ENCODE peak calls at places on chromosomes 13 and 19, in four cellular contexts. F is GM06990, C is mammary epithelial cell, T is heart right ventricle. N is an unnamed sample.

GRCh38 chr13:85080726-85081125 is 718.5 kb downstream of the SLITRK6 start:
- DNase-seq in C (no peak), F (no peak), T (no peak), N (no peak)

GRCh38 chr19:33673996-33674395 is 52.2 kb downstream of the CHST8 start:
- DNase-seq in T (no peak), C (no peak), F (no peak), N (no peak)

GRCh38 chr19:47438793-47439220 is 19.5 kb upstream of the MEIS3 start:
- DNase-seq in F (no peak), T (no peak), C (no peak), N (no peak)

GRCh38 chr19:45918721-45919120 is 4.1 kb upstream of the NANOS2 start:
- DNase-seq in T (no peak), F (no peak), C (no peak), N (no peak)

GRCh38 chr19:57566396-57567256 is 7.0 kb upstream of the ZNF550 start:
- DNase-seq in F (no peak), T (no peak), C (peak), N (no peak)

GRCh38 chr19:30069535-30070197 is 127.6 kb downstream of the URI1 start:
- DNase-seq in C (no peak), T (no peak), F (no peak), N (no peak)

GRCh38 chr13:43489168-43489730 is 297.5 kb downstream of the ENOX1 start:
- DNase-seq in C (no peak), T (peak), F (no peak), N (no peak)

GRCh38 chr19:13717194-13717643 is 47.1 kb upstream of the MRI1 start:
- DNase-seq in C (no peak), T (no peak), F (no peak), N (no peak)

GRCh38 chr13:52165410-52165809 is 6.0 kb upstream of the NEK3 start:
- DNase-seq in F (no peak), T (no peak), C (no peak), N (no peak)

GRCh38 chr13:20230913-20231838 is 943 bp downstream of the GJB6 start:
- DNase-seq in C (no peak), F (no peak), T (no peak), N (no peak)

GRCh38 chr13:106568225-106569003 is 477 bp upstream of the ARGLU1 start:
- DNase-seq in T (no peak), F (no peak), C (no peak), N (peak)

GRCh38 chr13:73411067-73411809 is 352.4 kb downstream of the KLF5 start:
- DNase-seq in C (peak), T (no peak), F (no peak), N (no peak)

GRCh38 chr19:2043269-2043641 is 7.8 kb downstream of the MKNK2 start:
- DNase-seq in F (peak), T (no peak), C (no peak), N (no peak)

GRCh38 chr13:35690546-35690945 is 214.1 kb upstream of the MAB21L1 start:
- DNase-seq in F (no peak), C (peak), T (no peak), N (no peak)

GRCh38 chr13:30998548-30999140 is 66.2 kb downstream of the TEX26 start:
- DNase-seq in T (no peak), C (peak), F (no peak), N (no peak)

GRCh38 chr19:50325310-50326100 is 3.7 kb downstream of the KCNC3 start:
- DNase-seq in C (peak), F (peak), T (peak), N (no peak)

GRCh38 chr13:43230989-43231388 is 207.6 kb downstream of the DNAJC15 start:
- DNase-seq in C (no peak), T (no peak), F (no peak), N (no peak)

GRCh38 chr19:20244356-20244755 is 77.3 kb downstream of the ZNF486 start:
- DNase-seq in T (no peak), C (no peak), F (no peak), N (no peak)

GRCh38 chr19:3121821-3122511 is 13.9 kb upstream of the GNA15 start:
- DNase-seq in T (no peak), F (no peak), C (no peak), N (no peak)

GRCh38 chr19:45592366-45592765 is 7.8 kb upstream of the OPA3 start:
- DNase-seq in F (no peak), C (no peak), T (no peak), N (no peak)

GRCh38 chr13:43994999-43995859 is 115.5 kb downstream of the LACC1 start:
- DNase-seq in T (no peak), F (no peak), C (no peak), N (no peak)

GRCh38 chr19:38692458-38693379 is 45.3 kb downstream of the ACTN4 start:
- DNase-seq in F (no peak), T (no peak), C (no peak), N (no peak)

GRCh38 chr19:48102870-48103751 is 7.5 kb downstream of the PLA2G4C start:
- DNase-seq in C (peak), T (no peak), F (no peak), N (no peak)

GRCh38 chr13:50693755-50694154 is 149.7 kb downstream of the DLEU7 start:
- DNase-seq in C (no peak), F (no peak), T (peak), N (no peak)

GRCh38 chr19:34269081-34269480 is 14.7 kb downstream of the GARRE1 start:
- DNase-seq in T (no peak), C (no peak), F (no peak), N (no peak)

GRCh38 chr13:76717092-76717491 is 169.1 kb downstream of the KCTD12 start:
- DNase-seq in T (no peak), C (no peak), F (no peak), N (no peak)

GRCh38 chr19:31461814-31462539 is 112.7 kb upstream of the TSHZ3 start:
- DNase-seq in C (no peak), T (no peak), F (no peak), N (no peak)

GRCh38 chr13:113361406-113361805 is 2.5 kb downstream of the GRTP1 start:
- DNase-seq in C (no peak), T (no peak), F (no peak), N (no peak)
- H3K4me3 ChIP-seq in C (no peak), T (no peak), F (no peak), N (no peak)

DNA sequence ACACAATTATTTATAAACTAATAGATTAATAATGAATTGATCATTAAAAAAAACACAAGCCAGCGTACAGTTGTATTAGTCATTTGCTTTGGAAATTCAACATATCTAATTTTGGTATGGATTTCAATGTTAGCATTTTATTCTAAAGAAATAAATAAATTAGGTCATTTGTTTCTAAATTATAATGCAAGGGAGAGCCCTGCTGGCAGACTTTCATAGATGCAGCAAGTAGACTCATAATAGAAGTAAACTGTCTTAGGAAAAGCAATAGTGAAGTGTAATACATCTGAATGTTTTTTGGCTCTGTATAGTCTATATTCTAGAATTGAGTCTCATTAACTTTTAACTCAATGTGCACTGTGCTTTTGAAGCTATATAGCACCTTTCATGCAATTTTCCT is 982.4 kb upstream of the MIR17HG start:
- DNase-seq in F (no peak), C (peak), T (no peak), N (no peak)
- TF ChIP-seq CTCF in F (no peak), C (peak), T (peak), N (no peak)

DNA sequence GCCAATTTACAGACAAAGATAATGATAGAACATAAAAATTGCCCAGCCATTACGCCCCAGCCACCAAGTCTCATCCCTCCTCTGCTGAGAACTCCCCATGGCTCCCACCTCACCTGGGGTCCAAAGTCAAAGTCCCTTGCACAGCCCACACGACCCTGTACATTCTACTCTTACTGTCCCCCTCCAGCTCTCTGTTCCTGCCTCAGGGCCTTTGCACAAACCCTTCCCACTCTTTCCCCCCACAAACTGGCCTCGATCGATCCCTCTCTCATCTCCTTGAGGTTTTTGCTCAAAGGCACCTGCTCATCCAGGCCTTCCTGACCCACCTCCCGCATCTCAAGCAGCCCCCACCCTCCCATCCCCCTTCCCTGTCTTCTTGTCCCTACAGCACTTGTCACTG is 1.3 kb downstream of the DOCK6 start:
- DNase-seq in T (no peak), F (no peak), C (no peak), N (no peak)
- H3K4me3 ChIP-seq in T (peak), F (no peak), C (no peak), N (no peak)

DNA sequence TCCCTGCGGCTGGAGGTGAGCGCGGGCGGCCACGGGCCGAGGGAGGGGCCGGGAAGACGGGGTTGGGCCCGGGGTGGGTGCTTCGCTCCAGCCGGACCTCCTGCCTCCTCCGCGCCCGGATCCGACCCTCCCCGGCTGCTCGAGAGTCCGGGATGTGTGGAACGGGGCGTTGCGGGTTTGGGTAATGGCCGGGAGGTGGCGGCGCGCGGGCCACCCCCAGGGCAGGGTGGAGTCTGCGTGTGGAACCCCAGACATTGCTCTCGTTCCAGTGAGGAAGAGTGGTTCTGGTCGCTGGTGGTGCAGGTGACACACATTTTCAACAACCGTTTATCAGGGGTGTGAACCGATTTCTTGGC is 38.8 kb downstream of the ARHGEF7 start:
- DNase-seq in F (no peak), T (peak), C (no peak), N (no peak)
- TF ChIP-seq CTCF in F (peak), T (peak), C (no peak), N (peak)

DNA sequence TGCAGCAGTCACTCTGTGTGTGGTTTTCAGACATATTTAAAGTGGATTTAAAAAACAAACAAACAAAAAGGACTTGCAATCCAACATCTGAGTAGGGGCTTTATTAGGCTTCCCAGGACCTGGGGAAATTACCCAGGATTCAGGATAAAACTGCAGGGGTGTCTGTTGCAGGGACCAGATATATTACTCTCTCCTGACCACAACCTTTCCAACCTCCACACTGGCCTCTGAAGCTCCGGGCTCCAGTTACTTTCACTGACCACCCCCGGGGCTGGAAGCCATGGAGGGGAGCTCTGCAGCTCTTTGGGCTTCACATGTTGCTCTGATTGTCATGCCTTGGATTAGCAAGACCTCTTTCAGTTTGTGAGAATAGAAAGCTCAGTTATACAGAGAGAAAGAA is 75.2 kb downstream of the INSR start:
- DNase-seq in T (no peak), C (no peak), F (no peak), N (no peak)
- H3K4me3 ChIP-seq in T (no peak), C (no peak), F (no peak), N (no peak)